ENCODE peak calls at places on chromosomes 16 and 17, in eight cellular contexts. S, L, N, E, O, T, Q and R are unnamed samples.

GRCh38 chr16:69814561-69814960 is 52.4 kb downstream of the WWP2 start:
- DNase-seq in O (no peak), E (no peak), T (no peak), Q (no peak), S (no peak), L (no peak), N (no peak), R (no peak)

GRCh38 chr16:14186954-14187306 is 115.8 kb downstream of the MRTFB start:
- DNase-seq in T (no peak), E (no peak), N (no peak), S (no peak), O (no peak), Q (no peak), L (no peak), R (no peak)

GRCh38 chr17:16486373-16487250 is 5.4 kb downstream of the LRRC75A start:
- DNase-seq in Q (no peak), E (peak; percentile 90), O (peak; percentile 79), T (peak; percentile 97), L (peak; percentile 96), N (peak; percentile 81), S (no peak), R (peak; percentile 95)

GRCh38 chr17:55632893-55633292 is 89.8 kb downstream of the TMEM100 start:
- DNase-seq in S (no peak), E (no peak), N (no peak), T (no peak), O (peak; percentile 10), Q (no peak), L (no peak), R (no peak)

GRCh38 chr17:52306314-52306713 is 147.8 kb upstream of the CA10 start:
- DNase-seq in E (no peak), T (no peak), N (no peak), O (no peak), S (no peak), Q (no peak), L (no peak), R (no peak)

GRCh38 chr17:34763727-34764665 is 184.6 kb downstream of the TMEM132E start:
- DNase-seq in T (no peak), Q (no peak), E (peak; percentile 28), S (no peak), N (no peak), L (no peak), O (no peak), R (peak; percentile 30)

GRCh38 chr16:12538667-12539081 is 265.0 kb downstream of the CPPED1 start:
- DNase-seq in S (no peak), N (peak; percentile 31), Q (no peak), T (no peak), E (no peak), L (no peak), O (no peak), R (no peak)

GRCh38 chr17:82121246-82121645 is 23.2 kb upstream of the FASN start:
- DNase-seq in Q (no peak), O (no peak), N (peak; percentile 23), T (no peak), L (no peak), S (no peak), E (no peak), R (no peak)

GRCh38 chr16:10992797-10993196 is 48.4 kb downstream of the CLEC16A start:
- DNase-seq in T (peak; percentile 43), O (no peak), N (no peak), S (no peak), Q (peak; percentile 76), L (peak; percentile 25), E (no peak), R (no peak)

GRCh38 chr16:9818702-9819101 is 363.5 kb downstream of the GRIN2A start:
- DNase-seq in Q (no peak), E (no peak), O (no peak), L (no peak), N (no peak), S (no peak), T (no peak), R (no peak)

GRCh38 chr17:20172378-20172775 is 163.2 kb downstream of the SPECC1 start:
- DNase-seq in S (no peak), L (no peak), Q (no peak), N (no peak), E (no peak), T (no peak), O (no peak), R (no peak)

GRCh38 chr16:67207857-67208524 is 9.1 kb downstream of the ELMO3 start:
- DNase-seq in N (peak; percentile 34), S (no peak), T (no peak), O (no peak), E (no peak), L (no peak), Q (no peak), R (no peak)

GRCh38 chr16:22300427-22301071 is 3.3 kb downstream of the POLR3E start:
- DNase-seq in E (no peak), Q (peak; percentile 17), L (peak; percentile 66), T (peak; percentile 64), N (peak; percentile 76), S (no peak), O (no peak), R (peak; percentile 76)

GRCh38 chr17:45132569-45133463 is 501 bp upstream of the PLCD3 start:
- DNase-seq in S (peak; percentile 97), N (peak; percentile 95), T (peak; percentile 89), Q (peak; percentile 50), E (peak; percentile 91), O (peak; percentile 96), L (peak; percentile 89), R (peak; percentile 94)
- TF ChIP-seq POLR2AphosphoS5 in S (peak; percentile 78), N (peak; percentile 60), T (peak; percentile 82), Q (no peak), E (no peak), O (peak; percentile 84), L (peak; percentile 88), R (peak; percentile 96)

GRCh38 chr17:64148017-64148631 is 18.2 kb upstream of the ERN1 start:
- DNase-seq in L (no peak), N (peak; percentile 78), Q (no peak), O (no peak), S (no peak), T (no peak), E (peak; percentile 49), R (no peak)

GRCh38 chr17:64148699-64149098 is 18.8 kb upstream of the ERN1 start:
- DNase-seq in S (no peak), E (peak; percentile 51), N (peak; percentile 43), O (no peak), T (peak; percentile 41), Q (no peak), L (no peak), R (no peak)

GRCh38 chr17:64145751-64146417 is 15.9 kb upstream of the ERN1 start:
- DNase-seq in O (peak; percentile 93), T (peak; percentile 97), Q (peak; percentile 92), E (peak; percentile 98), L (peak; percentile 97), S (peak; percentile 100), N (peak; percentile 96), R (peak; percentile 100)

GRCh38 chr17:64146418-64147109 is 16.6 kb upstream of the ERN1 start:
- DNase-seq in O (no peak), Q (no peak), E (peak; percentile 88), N (peak; percentile 73), T (peak; percentile 65), L (peak; percentile 60), S (no peak), R (peak; percentile 85)

DNA sequence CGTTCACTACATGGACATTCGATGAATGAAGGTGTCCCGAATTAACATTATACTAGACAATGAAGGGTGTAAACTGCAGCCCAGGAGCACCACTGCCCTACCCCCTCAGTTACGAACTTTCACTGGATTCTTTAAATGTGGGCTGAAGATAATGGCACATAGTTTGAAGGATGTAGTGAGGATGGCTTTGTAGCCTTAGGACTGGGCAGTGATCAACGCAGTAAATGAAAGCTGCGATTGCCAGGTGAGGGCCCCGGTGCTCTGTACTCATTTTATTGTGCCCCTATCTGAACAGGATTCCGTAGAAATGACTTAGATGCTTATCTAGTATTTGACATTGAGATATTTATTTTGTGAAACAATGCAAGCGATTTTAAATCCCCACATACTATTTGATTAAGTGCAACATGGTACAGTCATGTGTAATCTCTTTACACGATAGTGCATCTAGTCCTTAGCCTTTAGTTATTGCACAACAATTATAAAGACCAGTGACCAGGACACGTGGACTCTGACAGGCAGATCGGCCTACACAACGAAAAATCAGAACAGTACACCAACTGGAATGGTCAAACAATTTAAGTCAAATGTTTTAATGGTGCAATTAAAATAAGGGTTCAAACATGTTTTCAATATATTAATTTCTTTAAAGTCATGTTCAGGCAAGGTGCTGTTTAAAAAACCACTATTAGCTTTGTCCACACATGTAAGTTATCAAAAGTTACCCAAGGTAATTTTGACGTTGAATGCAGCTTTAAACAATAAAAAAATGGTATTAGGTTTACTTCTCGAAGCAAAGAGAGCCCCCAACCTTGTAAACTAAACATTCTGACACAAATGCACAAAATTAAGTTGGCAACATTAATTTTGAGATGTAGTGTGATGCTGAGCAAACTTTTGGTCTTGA is 17.4 kb upstream of the ERN1 start:
- DNase-seq in Q (no peak), N (peak; percentile 45), L (no peak), T (no peak), E (no peak), O (no peak), S (no peak), R (no peak)
- TF ChIP-seq EP300 in Q (no peak), N (no peak), L (no peak), T (no peak), E (no peak), O (no peak), S (no peak), R (no peak)

DNA sequence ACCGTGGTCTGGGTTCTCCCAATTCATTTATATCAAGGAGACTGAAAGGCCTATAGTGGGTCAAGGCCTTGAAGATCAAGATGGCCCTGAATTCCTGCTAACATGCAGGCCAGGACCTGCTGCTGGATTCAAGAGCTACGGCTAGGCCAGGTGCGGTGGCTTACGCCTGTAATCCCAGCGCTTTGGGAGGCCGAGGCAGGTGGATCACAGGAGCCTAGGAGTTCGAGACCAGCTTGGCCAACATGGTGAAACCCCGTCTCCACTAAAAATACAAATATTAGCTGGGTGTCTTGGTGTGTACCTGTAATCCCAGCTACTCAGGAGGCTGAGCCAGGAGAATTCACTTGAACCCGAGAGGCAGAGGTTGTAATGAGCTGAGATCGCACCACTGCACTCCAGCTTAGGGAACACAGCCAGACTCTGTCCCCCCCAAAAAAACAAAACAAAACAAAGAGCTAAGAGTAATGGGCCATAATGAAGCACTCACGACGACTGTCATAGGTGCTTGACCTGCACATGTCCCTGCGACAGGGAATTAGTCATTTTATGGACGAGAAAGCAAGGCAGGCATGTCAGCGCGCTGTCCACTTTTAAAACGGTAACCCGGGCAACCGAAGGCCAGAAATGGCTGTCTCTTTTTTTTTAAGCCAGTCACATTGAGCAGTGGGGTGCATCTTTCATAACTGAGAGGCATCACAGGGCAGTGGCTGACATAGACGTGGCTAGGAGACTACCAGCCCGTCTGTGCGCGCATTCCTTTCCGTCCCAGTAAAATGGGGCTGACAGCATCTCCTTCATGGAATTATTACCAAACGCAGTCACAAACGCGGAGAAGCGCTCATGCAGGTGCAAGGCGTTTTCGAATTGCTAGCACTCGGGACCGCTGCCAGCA is 1.0 kb upstream of the FBRS start:
- DNase-seq in L (peak; percentile 37), E (no peak), T (no peak), Q (no peak), N (no peak), S (no peak), O (no peak), R (no peak)
- H3K4me3 ChIP-seq in L (peak overlapping the region; percentile 26), E (peak overlapping the region; percentile 65), T (peak overlapping the region; percentile 38), Q (peak overlapping the region; percentile 38), N (peak overlapping the region; percentile 52), S (peak overlapping the region; percentile 93), O (peak overlapping the region; percentile 97), R (peak overlapping the region; percentile 38)

DNA sequence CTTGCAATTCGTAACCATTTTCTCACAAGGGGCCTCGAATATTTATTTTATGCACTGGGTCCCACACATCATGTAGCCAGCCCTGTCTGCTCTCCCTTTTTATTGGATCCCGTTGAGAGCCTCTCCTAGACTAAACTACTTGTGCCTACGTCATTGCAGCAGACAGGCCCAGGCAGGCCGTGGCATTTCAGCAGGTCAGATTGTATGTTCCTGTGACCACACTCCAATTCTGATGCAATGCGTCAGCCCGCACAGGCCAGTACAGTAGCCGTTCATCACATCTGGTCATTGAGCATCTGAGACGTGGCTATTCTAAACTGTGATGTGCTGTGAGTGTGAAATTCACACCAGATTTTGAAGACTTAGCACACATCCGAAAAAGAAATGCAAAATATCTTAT is 42.2 kb downstream of the ABAT start:
- DNase-seq in T (no peak), E (no peak), L (no peak), Q (no peak), O (no peak), S (no peak), N (no peak), R (no peak)
- TF ChIP-seq POLR2AphosphoS5 in T (no peak), E (no peak), L (no peak), Q (no peak), O (no peak), S (no peak), N (no peak), R (no peak)